ENCODE peak calls at places on chromosome 4, in nine cellular contexts. R is activated CD4-positive, alpha-beta T cell treated with anti-CD3 and anti-CD28 coated beads, Interleukin-2, amount 50 U/mL, for 1 hour; H is AG09309; V is skeletal muscle cell; D is stimulated activated CD4-positive, alpha-beta T cell treated with anti-CD3 and anti-CD28 coated beads, TNF-alpha, amount 100 ng/mL, for 4 hours; F is M059J; E is CD4-positive, alpha-beta T cell; I is uterus; T is hypothalamus. B is an unnamed sample.
A peak's percentile ranks its signal among the peaks of the same experiment; 100 is the strongest.

GRCh38 chr4:185719493-185719843 is 92.5 kb downstream of the SORBS2 start:
- DNase-seq in R (no peak), H (no peak), V (no peak), D (no peak), F (no peak), E (no peak), I (no peak), T (no peak), B (no peak)

GRCh38 chr4:7655267-7655548 is 220.5 kb upstream of the PSAPL1 start:
- DNase-seq in R (no peak), H (no peak), V (no peak), D (no peak), F (no peak), E (no peak), I (no peak), T (no peak), B (no peak)

GRCh38 chr4:20192754-20193521 is 58.8 kb upstream of the SLIT2 start:
- DNase-seq in R (no peak), H (no peak), V (no peak), D (no peak), F (peak; percentile 73), E (no peak), I (no peak), T (no peak), B (no peak)

GRCh38 chr4:8325284-8325973 is 55.9 kb downstream of the HTRA3 start:
- DNase-seq in R (no peak), H (no peak), V (no peak), D (no peak), F (no peak), E (no peak), I (peak; percentile 5), T (no peak), B (no peak)

GRCh38 chr4:8738471-8738931 is 133.1 kb downstream of the HMX1 start:
- DNase-seq in R (no peak), H (no peak), V (no peak), D (no peak), F (no peak), E (no peak), I (no peak), T (no peak), B (no peak)

GRCh38 chr4:48831532-48832015 is 686 bp downstream of the OCIAD1 start:
- DNase-seq in R (no peak), H (no peak), V (no peak), D (no peak), F (peak; percentile 19), E (no peak), I (no peak), T (no peak), B (no peak)

GRCh38 chr4:30610361-30610760 is 109.8 kb upstream of the PCDH7 start:
- DNase-seq in R (no peak), H (no peak), V (peak; percentile 28), D (no peak), F (no peak), E (no peak), I (no peak), T (no peak), B (no peak)

GRCh38 chr4:187167126-187167525 is 443.5 kb upstream of the FAT1 start:
- DNase-seq in R (no peak), H (no peak), V (no peak), D (no peak), F (peak; percentile 23), E (no peak), I (no peak), T (no peak), B (no peak)

GRCh38 chr4:93776386-93777080 is 52.0 kb upstream of the ATOH1 start:
- DNase-seq in R (no peak), H (no peak), V (peak; percentile 33), D (no peak), F (peak; percentile 62), E (no peak), I (no peak), T (no peak), B (no peak)

GRCh38 chr4:150501019-150501727 is 80.8 kb upstream of the MAB21L2 start:
- DNase-seq in R (no peak), H (peak; percentile 64), V (peak; percentile 90), D (no peak), F (peak; percentile 63), E (no peak), I (no peak), T (no peak), B (no peak)

GRCh38 chr4:83138979-83139378 is 24.4 kb upstream of the PLAC8 start:
- DNase-seq in R (no peak), H (no peak), V (no peak), D (no peak), F (no peak), E (peak; percentile 5), I (no peak), T (no peak), B (peak; percentile 42)

GRCh38 chr4:129543299-129543698 is 447.3 kb downstream of the C4orf33 start:
- DNase-seq in R (no peak), H (no peak), V (no peak), D (no peak), F (no peak), E (no peak), I (no peak), T (no peak), B (no peak)

GRCh38 chr4:170242471-170242870 is 152.7 kb upstream of the AADAT start:
- DNase-seq in R (no peak), H (no peak), V (no peak), D (no peak), F (no peak), E (no peak), I (no peak), T (no peak), B (no peak)

GRCh38 chr4:17670423-17670822 is 56.0 kb downstream of the MED28 start:
- DNase-seq in R (no peak), H (no peak), V (no peak), D (no peak), F (no peak), E (no peak), I (no peak), T (no peak), B (no peak)

GRCh38 chr4:141346144-141346543 is 125.4 kb downstream of the ZNF330 start:
- DNase-seq in R (no peak), H (no peak), V (no peak), D (no peak), F (peak; percentile 54), E (no peak), I (peak; percentile 18), T (no peak), B (no peak)

GRCh38 chr4:89681219-89681618 is 155.7 kb downstream of the SNCA start:
- DNase-seq in R (no peak), H (no peak), V (no peak), D (no peak), F (no peak), E (no peak), I (no peak), T (no peak), B (no peak)

GRCh38 chr4:51895158-51895557 is 52.2 kb downstream of the DCUN1D4 start:
- DNase-seq in R (no peak), H (no peak), V (no peak), D (no peak), F (no peak), E (no peak), I (no peak), T (no peak), B (no peak)

GRCh38 chr4:25090516-25090915 is 59.8 kb upstream of the LGI2 start:
- DNase-seq in R (no peak), H (no peak), V (no peak), D (no peak), F (peak; percentile 34), E (no peak), I (no peak), T (no peak), B (no peak)

GRCh38 chr4:7781361-7781760 is 158.3 kb downstream of the AFAP1 start:
- DNase-seq in R (no peak), H (no peak), V (no peak), D (no peak), F (no peak), E (no peak), I (no peak), T (no peak), B (no peak)

GRCh38 chr4:41379230-41379629 is 122.5 kb downstream of the UCHL1 start:
- DNase-seq in R (no peak), H (no peak), V (no peak), D (no peak), F (peak; percentile 68), E (no peak), I (no peak), T (no peak), B (no peak)

GRCh38 chr4:186669159-186669720 is 54.4 kb downstream of the FAT1 start:
- DNase-seq in R (no peak), H (peak; percentile 47), V (no peak), D (no peak), F (peak; percentile 43), E (no peak), I (no peak), T (peak; percentile 10), B (no peak)

GRCh38 chr4:112908511-112908910 is 140.9 kb upstream of the ANK2 start:
- DNase-seq in R (no peak), H (no peak), V (no peak), D (no peak), F (peak; percentile 23), E (no peak), I (no peak), T (no peak), B (no peak)

GRCh38 chr4:122744229-122744628 is 11.7 kb downstream of the BBS12 start:
- DNase-seq in R (no peak), H (peak; percentile 82), V (peak; percentile 74), D (no peak), F (peak; percentile 36), E (no peak), I (no peak), T (no peak), B (no peak)

GRCh38 chr4:152554742-152555141 is 18.9 kb upstream of the FBXW7 start:
- DNase-seq in R (no peak), H (no peak), V (no peak), D (no peak), F (no peak), E (no peak), I (no peak), T (no peak), B (no peak)

GRCh38 chr4:85474818-85475630 is at the start of gene ARHGAP24:
- DNase-seq in R (no peak), H (peak; percentile 92), V (peak; percentile 98), D (no peak), F (peak; percentile 96), E (no peak), I (peak; percentile 84), T (peak; percentile 37), B (no peak)

GRCh38 chr4:6104541-6105130 is 86.4 kb upstream of the C4orf50 start:
- DNase-seq in R (no peak), H (no peak), V (no peak), D (no peak), F (no peak), E (no peak), I (no peak), T (no peak), B (no peak)

GRCh38 chr4:120399846-120400245 is 333.2 kb upstream of the MAD2L1 start:
- DNase-seq in R (no peak), H (no peak), V (no peak), D (no peak), F (no peak), E (no peak), I (no peak), T (no peak), B (no peak)

GRCh38 chr4:56215901-56216300 is 171.4 kb downstream of the AASDH start:
- DNase-seq in R (no peak), H (no peak), V (peak; percentile 29), D (no peak), F (peak; percentile 44), E (no peak), I (peak; percentile 59), T (no peak), B (no peak)

GRCh38 chr4:167221074-167221473 is 13.2 kb downstream of the SPOCK3 start:
- DNase-seq in R (no peak), H (no peak), V (no peak), D (no peak), F (no peak), E (no peak), I (no peak), T (no peak), B (no peak)

GRCh38 chr4:82431026-82431745 is 796 bp downstream of the ENOPH1 start:
- DNase-seq in R (peak; percentile 52), H (no peak), V (no peak), D (peak; percentile 15), F (no peak), E (peak; percentile 46), I (no peak), T (peak; percentile 43), B (peak; percentile 26)

GRCh38 chr4:19678763-19679162 is 572.9 kb upstream of the SLIT2 start:
- DNase-seq in R (no peak), H (peak; percentile 37), V (peak; percentile 37), D (no peak), F (no peak), E (no peak), I (no peak), T (no peak), B (no peak)